ENCODE peak calls at places on chromosome 5, in four cellular contexts. One of them, this sample, is unnamed.

GRCh38 chr5:101535626-101536025 is 632.5 kb upstream of the ST8SIA4 start:
- DNase-seq in ecto neural progenitor cell: no peak
- DNase-seq in activated CD4-positive, alpha-beta T cell treated with anti-CD3 and anti-CD28 coated beads, Interleukin-2, amount 50 U/mL, for 1 hour: no peak
- DNase-seq in testis: no peak
- DNase-seq in this sample: no peak

GRCh38 chr5:141821430-141821925 is 56.7 kb downstream of the PCDH1 start:
- DNase-seq in ecto neural progenitor cell: no peak
- DNase-seq in testis: no peak
- DNase-seq in activated CD4-positive, alpha-beta T cell treated with anti-CD3 and anti-CD28 coated beads, Interleukin-2, amount 50 U/mL, for 1 hour: no peak
- DNase-seq in this sample: no peak

GRCh38 chr5:1660037-1660400 is 136.3 kb upstream of the LPCAT1 start:
- DNase-seq in ecto neural progenitor cell: peak; percentile 43
- DNase-seq in activated CD4-positive, alpha-beta T cell treated with anti-CD3 and anti-CD28 coated beads, Interleukin-2, amount 50 U/mL, for 1 hour: no peak
- DNase-seq in testis: no peak
- DNase-seq in this sample: no peak

GRCh38 chr5:83564069-83564749 is 92.7 kb downstream of the VCAN start:
- DNase-seq in activated CD4-positive, alpha-beta T cell treated with anti-CD3 and anti-CD28 coated beads, Interleukin-2, amount 50 U/mL, for 1 hour: no peak
- DNase-seq in testis: no peak
- DNase-seq in ecto neural progenitor cell: no peak
- DNase-seq in this sample: no peak

GRCh38 chr5:96626956-96627355 is 35.2 kb upstream of the CAST start:
- DNase-seq in testis: no peak
- DNase-seq in ecto neural progenitor cell: no peak
- DNase-seq in activated CD4-positive, alpha-beta T cell treated with anti-CD3 and anti-CD28 coated beads, Interleukin-2, amount 50 U/mL, for 1 hour: no peak
- DNase-seq in this sample: no peak

GRCh38 chr5:102307232-102307631 is 11.1 kb upstream of the SLCO4C1 start:
- DNase-seq in testis: no peak
- DNase-seq in activated CD4-positive, alpha-beta T cell treated with anti-CD3 and anti-CD28 coated beads, Interleukin-2, amount 50 U/mL, for 1 hour: no peak
- DNase-seq in ecto neural progenitor cell: no peak
- DNase-seq in this sample: no peak

GRCh38 chr5:169637856-169638190 is 748 bp downstream of the DOCK2 start:
- DNase-seq in ecto neural progenitor cell: no peak
- DNase-seq in testis: peak; percentile 29
- DNase-seq in activated CD4-positive, alpha-beta T cell treated with anti-CD3 and anti-CD28 coated beads, Interleukin-2, amount 50 U/mL, for 1 hour: peak; percentile 67
- DNase-seq in this sample: no peak

GRCh38 chr5:38556115-38556598 is 289 bp downstream of the LIFR start:
- DNase-seq in ecto neural progenitor cell: no peak
- DNase-seq in activated CD4-positive, alpha-beta T cell treated with anti-CD3 and anti-CD28 coated beads, Interleukin-2, amount 50 U/mL, for 1 hour: no peak
- DNase-seq in testis: peak; percentile 26
- DNase-seq in this sample: peak; percentile 8

GRCh38 chr5:144139586-144139985 is 30.9 kb downstream of the YIPF5 start:
- DNase-seq in testis: no peak
- DNase-seq in ecto neural progenitor cell: no peak
- DNase-seq in activated CD4-positive, alpha-beta T cell treated with anti-CD3 and anti-CD28 coated beads, Interleukin-2, amount 50 U/mL, for 1 hour: no peak
- DNase-seq in this sample: no peak

GRCh38 chr5:174736351-174736721 is 12.0 kb downstream of the MSX2 start:
- DNase-seq in ecto neural progenitor cell: no peak
- DNase-seq in activated CD4-positive, alpha-beta T cell treated with anti-CD3 and anti-CD28 coated beads, Interleukin-2, amount 50 U/mL, for 1 hour: no peak
- DNase-seq in testis: no peak
- DNase-seq in this sample: no peak

GRCh38 chr5:162888268-162888667 is 549.1 kb upstream of the CCNG1 start:
- DNase-seq in testis: no peak
- DNase-seq in ecto neural progenitor cell: no peak
- DNase-seq in activated CD4-positive, alpha-beta T cell treated with anti-CD3 and anti-CD28 coated beads, Interleukin-2, amount 50 U/mL, for 1 hour: no peak
- DNase-seq in this sample: no peak

GRCh38 chr5:9245071-9245470 is 300.8 kb downstream of the SEMA5A start:
- DNase-seq in testis: no peak
- DNase-seq in activated CD4-positive, alpha-beta T cell treated with anti-CD3 and anti-CD28 coated beads, Interleukin-2, amount 50 U/mL, for 1 hour: no peak
- DNase-seq in ecto neural progenitor cell: no peak
- DNase-seq in this sample: no peak

GRCh38 chr5:96652769-96653455 is 9.3 kb upstream of the CAST start:
- DNase-seq in ecto neural progenitor cell: no peak
- DNase-seq in testis: no peak
- DNase-seq in activated CD4-positive, alpha-beta T cell treated with anti-CD3 and anti-CD28 coated beads, Interleukin-2, amount 50 U/mL, for 1 hour: no peak
- DNase-seq in this sample: no peak

GRCh38 chr5:80414113-80414512 is 6.2 kb downstream of the ZFYVE16 start:
- DNase-seq in ecto neural progenitor cell: no peak
- DNase-seq in activated CD4-positive, alpha-beta T cell treated with anti-CD3 and anti-CD28 coated beads, Interleukin-2, amount 50 U/mL, for 1 hour: no peak
- DNase-seq in testis: no peak
- DNase-seq in this sample: no peak

GRCh38 chr5:32628049-32628803 is 42.9 kb downstream of the SUB1 start:
- DNase-seq in activated CD4-positive, alpha-beta T cell treated with anti-CD3 and anti-CD28 coated beads, Interleukin-2, amount 50 U/mL, for 1 hour: no peak
- DNase-seq in ecto neural progenitor cell: no peak
- DNase-seq in testis: no peak
- DNase-seq in this sample: no peak

GRCh38 chr5:172175263-172175719 is 12.7 kb downstream of the STK10 start:
- DNase-seq in activated CD4-positive, alpha-beta T cell treated with anti-CD3 and anti-CD28 coated beads, Interleukin-2, amount 50 U/mL, for 1 hour: peak; percentile 88
- DNase-seq in ecto neural progenitor cell: no peak
- DNase-seq in testis: no peak
- DNase-seq in this sample: peak; percentile 31